ENCODE peak calls at places on chromosomes 11 and 22, in nine cellular contexts. L is AG04450, Q is left ventricle myocardium inferior, S is hepatocyte, B is AG09319, D is mucosa of descending colon, M is esophagus squamous epithelium, E is left lung, J is progenitor cell of endocrine pancreas. I is an unnamed sample.

GRCh38 chr11:114280696-114281095 is 15.5 kb upstream of the NNMT start:
- DNase-seq in E (peak; percentile 75), L (peak; percentile 65), Q (peak; percentile 48), M (no peak), J (peak; percentile 61), S (peak; percentile 81), B (peak; percentile 70), D (peak; percentile 69), I (peak; percentile 84)

GRCh38 chr22:26436903-26437515 is 7.9 kb downstream of the ASPHD2 start:
- DNase-seq in Q (no peak), D (peak; percentile 72), L (no peak), J (no peak), S (peak; percentile 62), E (no peak), B (no peak), M (no peak), I (no peak)

GRCh38 chr22:30337461-30337778 is 10.7 kb upstream of the TBC1D10A start:
- DNase-seq in J (no peak), S (no peak), D (no peak), M (no peak), Q (no peak), B (no peak), L (no peak), E (no peak), I (no peak)

GRCh38 chr11:12800032-12800671 is 125.9 kb downstream of the TEAD1 start:
- DNase-seq in B (no peak), E (no peak), J (no peak), M (no peak), S (peak; percentile 82), Q (no peak), D (no peak), L (no peak), I (peak; percentile 72)

GRCh38 chr11:106958506-106959248 is 59.6 kb downstream of the GUCY1A2 start:
- DNase-seq in E (no peak), L (no peak), D (no peak), J (no peak), B (no peak), Q (no peak), M (no peak), S (no peak), I (no peak)

GRCh38 chr11:79026803-79027445 is 413.9 kb downstream of the TENM4 start:
- DNase-seq in L (no peak), J (no peak), B (no peak), S (no peak), M (no peak), Q (no peak), D (no peak), E (no peak), I (peak; percentile 41)

GRCh38 chr11:58957922-58958321 is 18.6 kb downstream of the GLYATL1 start:
- DNase-seq in B (no peak), S (no peak), M (no peak), D (no peak), J (no peak), Q (no peak), E (no peak), L (no peak), I (no peak)

GRCh38 chr11:1361882-1362281 is 27.9 kb upstream of the BRSK2 start:
- DNase-seq in E (no peak), L (no peak), S (no peak), J (no peak), B (no peak), D (no peak), M (no peak), Q (no peak), I (no peak)

GRCh38 chr11:1050581-1051355 is 14.2 kb upstream of the MUC6 start:
- DNase-seq in Q (peak; percentile 57), S (peak; percentile 84), D (peak; percentile 85), B (peak; percentile 10), M (no peak), J (peak; percentile 71), L (no peak), E (peak; percentile 61), I (peak; percentile 70)

GRCh38 chr11:120061761-120062560 is 76.0 kb downstream of the TRIM29 start:
- DNase-seq in S (peak; percentile 74), B (no peak), D (no peak), L (no peak), Q (no peak), J (no peak), E (no peak), M (no peak), I (peak; percentile 24)
- TF ChIP-seq CTCF in S (no peak), B (no peak), D (no peak), L (no peak), Q (no peak), J (no peak), E (no peak), M (no peak), I (no peak)

DNA sequence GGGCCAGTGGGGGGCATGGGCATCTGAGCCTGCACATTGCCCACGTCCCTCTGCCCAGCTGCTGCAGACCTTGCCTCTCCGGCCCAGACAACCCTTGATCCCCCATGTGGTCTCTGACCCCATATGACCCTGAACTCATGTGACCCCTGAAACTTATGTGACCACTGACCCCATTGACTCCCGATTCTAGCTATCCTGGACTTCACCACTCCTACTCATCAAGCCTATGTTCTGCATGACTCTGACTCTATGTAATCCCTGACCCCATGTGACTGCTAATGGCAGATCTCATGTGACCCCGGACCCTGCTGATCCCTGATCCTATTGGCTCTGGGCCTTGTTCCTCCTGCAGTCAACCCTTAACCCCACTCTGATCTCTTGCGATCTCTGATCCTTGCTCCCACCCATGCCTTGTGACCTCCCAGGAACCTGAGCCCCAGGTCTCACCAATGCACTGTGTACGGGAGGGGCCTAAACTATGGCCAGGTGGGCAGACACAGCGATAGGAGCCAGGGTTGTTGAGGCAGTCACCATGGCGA is 5.7 kb downstream of the LTBP3 start:
- DNase-seq in Q (no peak), D (no peak), S (no peak), B (no peak), M (no peak), E (no peak), J (no peak), L (no peak), I (no peak)
- TF ChIP-seq CTCF in Q (no peak), D (no peak), S (no peak), B (no peak), M (no peak), E (no peak), J (no peak), L (no peak), I (no peak)

DNA sequence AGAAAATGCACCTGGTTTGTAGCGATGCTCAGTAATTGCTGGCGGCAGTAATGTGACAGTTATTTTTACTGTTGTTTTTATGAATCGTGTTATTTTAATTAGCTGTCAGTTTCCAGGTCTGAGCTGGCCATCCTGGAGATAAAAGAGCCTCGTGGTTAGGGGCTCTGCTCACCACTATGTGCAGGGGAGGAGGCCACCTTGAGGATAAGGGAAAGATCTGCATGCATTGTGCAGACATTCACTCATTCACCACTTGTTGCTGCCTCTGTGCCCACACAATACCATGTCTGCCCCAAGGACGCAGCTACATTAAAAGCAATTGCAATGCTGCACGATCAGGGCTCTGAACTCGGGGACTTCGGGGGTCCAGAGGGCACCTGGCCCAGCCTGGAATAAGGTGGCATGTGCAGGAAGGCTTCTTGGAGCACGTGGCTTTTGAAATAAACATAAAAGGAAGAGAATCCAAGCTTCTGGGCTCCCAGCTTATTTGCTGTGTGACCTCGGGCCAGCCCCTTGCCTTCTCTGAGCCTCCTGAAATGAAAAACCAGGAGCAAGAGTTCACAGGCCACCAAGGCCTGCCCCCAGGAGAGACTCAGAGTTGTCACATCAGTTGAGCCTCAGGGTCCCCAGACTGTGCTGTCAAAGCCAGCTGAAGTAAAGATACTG is 44.7 kb upstream of the SHISAL1 start:
- DNase-seq in M (no peak), Q (peak; percentile 2), L (no peak), J (no peak), E (peak; percentile 17), D (peak; percentile 12), B (no peak), S (no peak), I (no peak)
- TF ChIP-seq CTCF in M (no peak), Q (no peak), L (peak; percentile 20), J (no peak), E (no peak), D (no peak), B (peak; percentile 3), S (no peak), I (peak; percentile 32)

DNA sequence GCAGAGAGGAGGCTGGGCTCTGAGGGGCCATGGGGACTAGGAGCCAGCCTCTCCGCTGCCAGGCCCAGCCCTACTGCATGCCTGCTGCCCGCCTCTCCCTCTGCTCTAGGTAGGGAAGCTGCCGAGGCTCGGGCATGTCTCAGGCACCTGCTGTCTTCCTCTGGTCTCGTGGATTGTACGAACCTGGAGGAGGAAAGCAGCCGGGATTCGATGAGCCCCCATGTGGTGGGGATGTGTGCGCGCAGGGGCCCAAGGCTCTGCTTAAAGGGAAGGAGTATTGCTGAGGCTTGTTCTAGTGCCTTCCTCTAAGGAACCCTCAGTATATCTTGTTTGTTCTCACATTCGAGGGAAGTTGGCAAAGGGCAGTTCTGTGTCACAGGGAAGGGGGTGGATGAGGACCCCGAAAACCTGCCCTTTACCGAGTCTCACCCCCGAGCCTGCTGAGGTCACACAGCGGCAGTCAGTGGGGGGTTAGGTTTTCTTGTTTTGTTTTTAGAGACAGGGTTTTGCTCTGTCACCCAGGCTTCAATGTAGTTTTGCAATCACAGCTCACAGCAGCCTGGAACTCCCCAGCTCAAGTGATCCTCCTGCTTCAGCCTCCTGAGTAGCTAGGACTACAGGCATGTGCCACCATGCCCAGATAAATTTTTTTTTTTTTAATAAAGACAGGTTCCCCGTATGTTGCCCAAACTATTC is 21.3 kb downstream of the DAGLA start:
- DNase-seq in Q (no peak), D (no peak), M (no peak), E (no peak), S (no peak), J (no peak), B (no peak), L (no peak), I (peak; percentile 57)
- TF ChIP-seq CTCF in Q (peak; percentile 37), D (no peak), M (peak; percentile 24), E (peak; percentile 19), S (peak; percentile 23), J (peak; percentile 57), B (peak; percentile 9), L (peak; percentile 59), I (peak; percentile 29)

I was measured in cardiac muscle cell.